ENCODE peak calls at places on chromosomes 13 and 19, in eight cellular contexts. Y is cardiac muscle cell, W is breast epithelium, P is psoas muscle, V is RWPE2, F is colonic mucosa, N is uterus, L is PC-3. K is an unnamed sample.

GRCh38 chr13:20911037-20911436 is 8.5 kb upstream of the XPO4 start:
- DNase-seq in Y (no peak), W (no peak), P (no peak), V (no peak), F (no peak), N (no peak), L (no peak), K (no peak)

GRCh38 chr19:31232220-31232619 is 117.0 kb downstream of the TSHZ3 start:
- DNase-seq in Y (peak), W (no peak), P (no peak), V (no peak), F (no peak), N (no peak), L (no peak), K (peak)

GRCh38 chr13:80469841-80470378 is 129.0 kb upstream of the SPRY2 start:
- DNase-seq in Y (no peak), W (no peak), P (peak), V (no peak), F (peak), N (peak), L (peak), K (no peak)

GRCh38 chr13:38979891-38980627 is 10.6 kb downstream of the STOML3 start:
- DNase-seq in Y (peak), W (no peak), P (peak), V (no peak), F (no peak), N (peak), L (no peak), K (no peak)

GRCh38 chr13:20942938-20943518 is 40.5 kb upstream of the XPO4 start:
- DNase-seq in Y (no peak), W (no peak), P (no peak), V (no peak), F (peak), N (peak), L (no peak), K (no peak)

GRCh38 chr19:48873476-48874308 is 1.5 kb downstream of the PPP1R15A start:
- DNase-seq in Y (no peak), W (no peak), P (no peak), V (no peak), F (no peak), N (peak), L (no peak), K (no peak)

GRCh38 chr13:95530178-95530577 is 22.3 kb upstream of the CLDN10 start:
- DNase-seq in Y (no peak), W (no peak), P (peak), V (no peak), F (no peak), N (no peak), L (peak), K (no peak)

GRCh38 chr13:40428354-40428753 is 238.1 kb downstream of the FOXO1 start:
- DNase-seq in Y (no peak), W (no peak), P (no peak), V (no peak), F (no peak), N (no peak), L (no peak), K (no peak)

GRCh38 chr13:60572003-60572792 is 175.2 kb downstream of the TDRD3 start:
- DNase-seq in Y (no peak), W (no peak), P (no peak), V (no peak), F (no peak), N (no peak), L (peak), K (no peak)

GRCh38 chr19:37979547-37980082 is 72.6 kb downstream of the SIPA1L3 start:
- DNase-seq in Y (no peak), W (no peak), P (no peak), V (peak), F (peak), N (no peak), L (no peak), K (no peak)

GRCh38 chr13:112968910-112969691 is at the start of gene MCF2L:
- DNase-seq in Y (peak), W (peak), P (no peak), V (peak), F (peak), N (no peak), L (peak), K (no peak)

GRCh38 chr19:16920816-16921529 is 32.2 kb downstream of the F2RL3 start:
- DNase-seq in Y (no peak), W (no peak), P (peak), V (peak), F (no peak), N (no peak), L (peak), K (peak)

GRCh38 chr13:79353698-79354097 is 52.4 kb downstream of the RBM26 start:
- DNase-seq in Y (no peak), W (no peak), P (no peak), V (no peak), F (no peak), N (no peak), L (no peak), K (no peak)

GRCh38 chr19:3833578-3834348 is 35.1 kb downstream of the ZFR2 start:
- DNase-seq in Y (no peak), W (no peak), P (no peak), V (no peak), F (no peak), N (no peak), L (no peak), K (no peak)

GRCh38 chr19:15622991-15623390 is 8.0 kb downstream of the CYP4F8 start:
- DNase-seq in Y (no peak), W (no peak), P (no peak), V (no peak), F (peak), N (no peak), L (peak), K (no peak)

GRCh38 chr13:51959773-51960172 is 51.5 kb downstream of the ATP7B start:
- DNase-seq in Y (no peak), W (no peak), P (no peak), V (no peak), F (peak), N (no peak), L (no peak), K (no peak)
- TF ChIP-seq CTCF in Y (no peak), W (no peak), P (no peak), V (no peak), F (no peak), N (no peak), L (no peak), K (no peak)

GRCh38 chr13:42815686-42816085 is 34.3 kb downstream of the FAM216B start:
- DNase-seq in Y (no peak), W (no peak), P (no peak), V (no peak), F (no peak), N (no peak), L (no peak), K (no peak)

GRCh38 chr13:42821437-42821836 is 40.1 kb downstream of the FAM216B start:
- DNase-seq in Y (no peak), W (no peak), P (no peak), V (no peak), F (no peak), N (no peak), L (peak), K (peak)

GRCh38 chr13:42819712-42820111 is 38.3 kb downstream of the FAM216B start:
- DNase-seq in Y (no peak), W (no peak), P (no peak), V (no peak), F (no peak), N (no peak), L (no peak), K (no peak)

GRCh38 chr13:42816538-42816937 is 35.2 kb downstream of the FAM216B start:
- DNase-seq in Y (no peak), W (no peak), P (no peak), V (no peak), F (no peak), N (no peak), L (no peak), K (no peak)

GRCh38 chr13:42820450-42820849 is 39.1 kb downstream of the FAM216B start:
- DNase-seq in Y (no peak), W (no peak), P (no peak), V (no peak), F (no peak), N (no peak), L (no peak), K (no peak)
- H3K27ac ChIP-seq in Y (no peak), W (no peak), P (no peak), V (no peak), F (no peak), N (no peak), L (no peak), K (peak)

DNA sequence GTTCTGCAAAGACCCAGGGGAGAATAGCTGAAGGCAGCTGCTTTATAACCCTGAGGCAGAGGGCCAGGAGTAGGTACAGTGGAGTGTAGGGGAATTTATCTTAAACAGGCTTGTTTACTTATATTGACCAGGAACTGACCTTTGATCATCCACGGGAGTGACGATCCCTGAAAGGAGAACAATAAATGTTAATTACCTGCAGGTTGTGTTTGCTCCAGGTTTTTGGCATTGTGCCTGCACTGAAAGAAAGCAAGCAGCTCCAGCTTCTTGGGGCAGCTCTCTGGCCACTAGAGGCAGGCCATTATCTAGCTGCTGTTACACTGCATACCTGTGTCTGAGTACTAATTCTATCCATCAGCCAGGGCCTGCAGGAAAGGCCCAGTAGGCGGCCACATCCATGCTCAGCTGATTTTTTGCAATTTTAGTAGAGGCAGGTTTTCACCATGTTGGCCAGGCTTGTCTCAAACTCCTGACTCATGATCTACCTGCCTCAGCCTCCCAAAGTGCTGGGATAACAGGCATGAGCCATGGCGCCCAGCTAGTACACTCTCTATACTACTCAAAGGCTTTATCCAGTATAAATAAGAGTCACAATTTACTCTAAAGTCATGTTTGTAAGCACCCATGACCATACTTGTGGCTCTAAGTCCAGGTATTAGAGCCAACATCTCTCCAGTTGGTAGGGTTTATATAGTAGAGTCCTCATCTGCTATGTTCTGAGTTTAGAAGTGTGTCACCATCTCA is 8.5 kb upstream of the ZNF91 start:
- DNase-seq in Y (no peak), W (no peak), P (no peak), V (no peak), F (peak), N (no peak), L (no peak), K (no peak)
- TF ChIP-seq CTCF in Y (no peak), W (no peak), P (no peak), V (no peak), F (peak), N (no peak), L (no peak), K (no peak)

DNA sequence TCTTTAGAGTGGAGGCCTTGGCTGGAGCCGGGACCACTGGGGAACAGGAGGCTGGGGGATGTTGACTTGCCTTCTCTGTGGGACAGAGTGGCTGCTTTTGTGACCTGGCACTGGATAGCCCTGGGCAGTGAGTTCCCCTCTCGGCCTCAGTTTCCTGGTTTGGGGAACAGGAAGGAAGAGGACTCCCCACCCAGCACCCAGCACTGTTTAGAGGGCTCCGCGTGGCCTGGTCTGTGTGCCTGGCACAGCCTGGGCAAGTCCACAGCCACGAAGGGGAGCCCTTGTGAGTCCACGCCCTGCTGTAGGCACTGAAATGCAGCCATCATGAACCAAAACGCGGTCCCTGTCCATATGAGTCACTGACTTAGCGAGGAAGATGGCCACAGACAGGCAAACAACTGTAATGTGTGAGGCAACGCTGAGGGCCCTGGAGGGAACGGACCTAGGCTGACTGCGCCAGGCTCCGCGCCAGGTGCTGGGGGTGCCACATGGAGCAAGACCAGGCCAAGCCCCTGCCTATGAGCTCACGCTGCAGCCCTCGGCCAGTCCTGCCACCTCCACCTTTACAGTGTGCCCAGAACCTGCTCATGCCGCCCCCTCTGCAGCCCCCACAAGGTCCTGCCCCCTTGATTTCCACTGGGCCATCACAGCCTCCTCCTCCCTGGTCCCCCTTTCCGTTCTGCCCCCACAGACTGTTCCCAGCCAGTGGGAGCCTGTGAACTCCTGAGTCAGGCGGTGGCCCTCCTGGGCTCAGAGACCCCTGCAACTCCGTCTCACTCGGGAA is 35.5 kb downstream of the PAK4 start:
- DNase-seq in Y (no peak), W (peak), P (no peak), V (peak), F (no peak), N (no peak), L (peak), K (no peak)
- H3K27ac ChIP-seq in Y (no peak), W (peak), P (no peak), V (peak), F (no peak), N (peak), L (peak), K (peak)

DNA sequence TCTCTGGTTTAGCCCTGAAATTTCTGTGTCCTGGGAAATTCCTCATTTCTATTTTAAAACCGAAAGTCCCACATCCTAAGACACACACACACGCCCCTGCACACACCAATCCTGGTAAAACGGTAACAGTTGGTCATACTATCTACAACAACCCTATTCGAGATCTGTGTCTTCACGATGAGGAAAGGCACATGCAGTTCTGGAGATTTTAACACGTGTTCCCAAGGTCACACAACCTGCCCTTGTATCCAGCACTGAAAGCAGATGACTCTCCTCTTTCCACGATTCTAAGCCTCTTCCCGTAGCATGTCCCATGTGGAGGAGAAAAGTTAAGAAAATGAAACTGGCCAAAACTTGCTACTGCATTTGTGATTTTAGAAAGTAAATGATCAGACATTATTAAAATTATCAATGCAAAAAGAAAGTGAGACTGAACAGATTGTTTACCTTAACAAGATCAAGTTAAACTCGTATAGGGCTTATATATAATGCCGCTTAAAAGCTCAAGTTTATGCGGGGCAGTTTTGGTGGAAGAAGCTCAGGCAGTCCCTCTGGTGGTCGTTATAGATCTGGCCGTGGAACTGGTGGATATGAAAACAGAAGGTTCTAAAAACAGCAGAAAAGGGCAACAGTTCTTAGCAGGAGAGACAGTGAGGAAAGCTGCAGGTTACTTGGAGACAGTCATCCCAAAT is 32.7 kb downstream of the VSTM1 start:
- DNase-seq in Y (peak), W (no peak), P (no peak), V (no peak), F (no peak), N (no peak), L (peak), K (no peak)
- TF ChIP-seq CTCF in Y (peak), W (peak), P (no peak), V (peak), F (no peak), N (no peak), L (peak), K (peak)

GRCh38 chr19:43640424-43640757 is 741 bp upstream of the CADM4 start:
- DNase-seq in Y (no peak), W (no peak), P (no peak), V (no peak), F (no peak), N (no peak), L (no peak), K (no peak)
- H3K27ac ChIP-seq in Y (no peak), W (no peak), P (no peak), V (no peak), F (no peak), N (no peak), L (no peak), K (no peak)

GRCh38 chr19:52211203-52211602 is 21.4 kb downstream of the PPP2R1A start:
- DNase-seq in Y (no peak), W (no peak), P (no peak), V (no peak), F (no peak), N (no peak), L (no peak), K (no peak)
- TF ChIP-seq CTCF in Y (no peak), W (no peak), P (no peak), V (no peak), F (no peak), N (no peak), L (no peak), K (no peak)

GRCh38 chr13:50521750-50522149 is 321.7 kb downstream of the DLEU7 start:
- DNase-seq in Y (no peak), W (no peak), P (no peak), V (no peak), F (no peak), N (no peak), L (no peak), K (no peak)
- H3K27ac ChIP-seq in Y (no peak), W (peak), P (peak), V (no peak), F (no peak), N (peak), L (no peak), K (no peak)

K was measured in AG04450.